ENCODE peak calls at places on chromosomes 12 and 14, in eight cellular contexts. X is H1, K is NCI-H82, I is M059J, V is NCI-H524, F is GM20000, J is ACHN, L is right lobe of liver. M is an unnamed sample.

GRCh38 chr14:38931969-38932652 is 170.9 kb downstream of the SEC23A start:
- DNase-seq in X (no peak), K (no peak), I (no peak), V (no peak), F (no peak), J (no peak), L (no peak), M (peak)

GRCh38 chr12:54479421-54479820 is 6.0 kb upstream of the GTSF1 start:
- DNase-seq in X (no peak), K (no peak), I (peak), V (no peak), F (no peak), J (no peak), L (no peak), M (no peak)

GRCh38 chr14:85106491-85106890 is 423.5 kb upstream of the FLRT2 start:
- DNase-seq in X (no peak), K (no peak), I (no peak), V (peak), F (no peak), J (no peak), L (no peak), M (no peak)

GRCh38 chr12:116495260-116495659 is 63.9 kb upstream of the MAP1LC3B2 start:
- DNase-seq in X (no peak), K (no peak), I (peak), V (no peak), F (no peak), J (peak), L (no peak), M (no peak)

GRCh38 chr12:32399045-32399372 is 349 bp upstream of the FGD4 start:
- DNase-seq in X (no peak), K (no peak), I (no peak), V (no peak), F (no peak), J (no peak), L (no peak), M (no peak)

GRCh38 chr14:74333909-74334308 is 14.4 kb upstream of the VRTN start:
- DNase-seq in X (no peak), K (no peak), I (peak), V (no peak), F (no peak), J (peak), L (no peak), M (no peak)

GRCh38 chr12:26768611-26769603 is 64.1 kb downstream of the ITPR2 start:
- DNase-seq in X (no peak), K (no peak), I (peak), V (no peak), F (no peak), J (peak), L (no peak), M (peak)

GRCh38 chr12:127588224-127588623 is 678.7 kb upstream of the TMEM132C start:
- DNase-seq in X (no peak), K (no peak), I (peak), V (no peak), F (no peak), J (no peak), L (no peak), M (peak)

GRCh38 chr14:99862111-99862510 is 68.9 kb downstream of the EML1 start:
- DNase-seq in X (no peak), K (no peak), I (peak), V (no peak), F (no peak), J (no peak), L (no peak), M (no peak)

GRCh38 chr12:75784591-75784990 is 247.0 kb downstream of the PHLDA1 start:
- DNase-seq in X (no peak), K (no peak), I (peak), V (no peak), F (no peak), J (no peak), L (peak), M (peak)

GRCh38 chr12:12788675-12789368 is 3.4 kb downstream of the APOLD1 start:
- DNase-seq in X (no peak), K (peak), I (peak), V (peak), F (peak), J (peak), L (peak), M (peak)

GRCh38 chr12:124493809-124494750 is 73.3 kb downstream of the NCOR2 start:
- DNase-seq in X (no peak), K (no peak), I (no peak), V (no peak), F (peak), J (no peak), L (no peak), M (no peak)